ENCODE peak calls at places on chromosome 1, in nine cellular contexts. B is NCI-H460; T is caudate nucleus; R is mammary epithelial cell; W is GM23338; Y is stomach; D is stimulated activated CD8-positive, alpha-beta memory T cell treated with anti-CD3 and anti-CD28 coated beads, Interleukin-7, amount 100 ng/mL, for 1 hour; C is natural killer cell treated with Interleukin-12 subunit alpha and Interleukin-12 subunit beta and Interleukin-15 and Interleukin-18, amount 100 ng/mL, for 72 hours; J is upper lobe of right lung. U is an unnamed sample.

GRCh38 chr1:234875953-234876814 is 252.5 kb downstream of the TOMM20 start:
- DNase-seq in T (no peak), B (no peak), W (no peak), Y (peak), C (no peak), R (no peak), J (peak), D (no peak), U (no peak)

GRCh38 chr1:93692451-93692861 is 10.8 kb upstream of the BCAR3 start:
- DNase-seq in Y (no peak), B (no peak), W (no peak), T (no peak), D (no peak), R (peak), C (no peak), J (peak), U (no peak)

GRCh38 chr1:99645699-99646531 is at the start of gene PALMD:
- DNase-seq in J (peak), T (no peak), W (peak), R (peak), B (peak), Y (peak), C (no peak), D (no peak), U (peak)

GRCh38 chr1:98733782-98734112 is 72.2 kb downstream of the SNX7 start:
- DNase-seq in C (no peak), W (no peak), J (no peak), B (no peak), Y (no peak), R (no peak), T (no peak), D (no peak), U (no peak)

GRCh38 chr1:177959793-177960515 is 9.9 kb downstream of the SEC16B start:
- DNase-seq in B (no peak), T (no peak), Y (no peak), J (no peak), W (peak), R (peak), C (no peak), D (no peak), U (no peak)

GRCh38 chr1:168610111-168610510 is 33.7 kb downstream of the XCL1 start:
- DNase-seq in R (no peak), B (no peak), Y (no peak), T (no peak), D (no peak), J (no peak), C (no peak), W (no peak), U (no peak)

GRCh38 chr1:7616076-7616833 is 154.8 kb upstream of the VAMP3 start:
- DNase-seq in T (no peak), D (no peak), J (peak), R (peak), Y (peak), B (peak), W (peak), C (peak), U (no peak)

GRCh38 chr1:90616395-90616794 is 100.7 kb downstream of the BARHL2 start:
- DNase-seq in C (no peak), J (no peak), R (peak), Y (no peak), B (no peak), D (no peak), T (no peak), W (peak), U (peak)

GRCh38 chr1:208105756-208106155 is 138.4 kb downstream of the PLXNA2 start:
- DNase-seq in J (no peak), W (no peak), C (no peak), Y (no peak), T (peak), D (no peak), B (no peak), R (no peak), U (no peak)

GRCh38 chr1:23126801-23127200 is 41.9 kb downstream of the LUZP1 start:
- DNase-seq in J (no peak), R (peak), D (no peak), C (no peak), W (no peak), T (no peak), Y (no peak), B (no peak), U (no peak)

GRCh38 chr1:3778590-3779264 is 6.2 kb downstream of the SMIM1 start:
- DNase-seq in Y (no peak), J (no peak), R (no peak), C (peak), D (no peak), W (no peak), T (no peak), B (no peak), U (no peak)

GRCh38 chr1:2316451-2316940 is 74.9 kb downstream of the MORN1 start:
- DNase-seq in J (no peak), C (no peak), W (no peak), Y (no peak), R (peak), D (no peak), B (no peak), T (no peak), U (no peak)

GRCh38 chr1:203325004-203325417 is 19.7 kb downstream of the BTG2 start:
- DNase-seq in C (peak), Y (no peak), T (no peak), R (no peak), B (no peak), J (no peak), W (peak), D (no peak), U (peak)

GRCh38 chr1:151790940-151791651 is 796 bp upstream of the TDRKH start:
- DNase-seq in R (peak), T (no peak), J (no peak), C (no peak), D (no peak), W (peak), B (no peak), Y (no peak), U (peak)

GRCh38 chr1:226608699-226609505 is 60.3 kb downstream of the STUM start:
- DNase-seq in R (peak), B (peak), J (peak), W (peak), C (peak), D (peak), Y (peak), T (peak), U (peak)

GRCh38 chr1:54327386-54328116 is 78.6 kb downstream of the SSBP3 start:
- DNase-seq in R (no peak), Y (no peak), J (no peak), B (no peak), W (no peak), D (no peak), T (no peak), C (no peak), U (peak)

GRCh38 chr1:41431490-41432350 is 52.8 kb downstream of the EDN2 start:
- DNase-seq in C (no peak), R (no peak), J (no peak), D (no peak), Y (peak), W (no peak), T (no peak), B (no peak), U (no peak)

GRCh38 chr1:66723985-66724384 is 28.3 kb upstream of the DYNLT5 start:
- DNase-seq in Y (no peak), R (no peak), D (no peak), B (no peak), W (no peak), T (no peak), C (no peak), J (no peak), U (no peak)

U was measured in WERI-Rb-1.